ENCODE peak calls at places on chromosome 5, in seven cellular contexts. O is H1, U is dorsolateral prefrontal cortex, G is Peyer's patch, E is endodermal cell, I is astrocyte of the cerebellum, B is fibroblast of lung. H is an unnamed sample.

GRCh38 chr5:127294829-127295228 is 4.2 kb downstream of the MEGF10 start:
- DNase-seq in E (no peak), B (no peak), I (no peak), O (no peak), U (no peak), G (no peak), H (no peak)

GRCh38 chr5:122845253-122846050 is at the start of gene SNX24:
- DNase-seq in I (no peak), O (peak; percentile 87), U (peak; percentile 79), G (peak; percentile 95), E (peak; percentile 90), B (peak; percentile 71), H (no peak)

GRCh38 chr5:96396878-96397277 is 36.2 kb downstream of the PCSK1 start:
- DNase-seq in O (no peak), U (no peak), G (no peak), E (no peak), B (no peak), I (no peak), H (no peak)

GRCh38 chr5:146644811-146645210 is 128.8 kb upstream of the GPR151 start:
- DNase-seq in E (no peak), U (no peak), B (no peak), O (no peak), I (no peak), G (no peak), H (no peak)

GRCh38 chr5:157046041-157046440 is 12.9 kb downstream of the HAVCR1 start:
- DNase-seq in B (peak; percentile 37), O (no peak), E (peak; percentile 71), G (no peak), U (peak; percentile 66), I (no peak), H (no peak)

GRCh38 chr5:65061974-65062353 is 293.2 kb downstream of the CWC27 start:
- DNase-seq in G (no peak), O (no peak), E (no peak), B (no peak), U (no peak), I (no peak), H (no peak)

GRCh38 chr5:87924451-87924850 is 344.2 kb downstream of the TMEM161B start:
- DNase-seq in U (no peak), O (no peak), B (no peak), I (no peak), G (no peak), E (peak; percentile 71), H (no peak)

GRCh38 chr5:36305571-36306326 is 4.0 kb upstream of the RANBP3L start:
- DNase-seq in G (no peak), U (peak; percentile 53), O (no peak), B (peak; percentile 40), I (no peak), E (peak; percentile 70), H (no peak)

GRCh38 chr5:10364186-10364689 is 10.7 kb downstream of the MARCHF6 start:
- DNase-seq in B (no peak), E (no peak), I (no peak), G (no peak), O (no peak), U (no peak), H (no peak)

GRCh38 chr5:113487779-113488644 is at the start of gene MCC:
- DNase-seq in G (peak; percentile 73), I (peak; percentile 81), O (peak; percentile 92), B (peak; percentile 95), E (peak; percentile 97), U (peak; percentile 77), H (peak; percentile 71)

GRCh38 chr5:180599981-180600553 is 8.8 kb upstream of the SCGB3A1 start:
- DNase-seq in O (no peak), I (no peak), U (peak; percentile 12), B (no peak), G (peak; percentile 33), E (no peak), H (no peak)

GRCh38 chr5:58322453-58322852 is 137.4 kb downstream of the PLK2 start:
- DNase-seq in B (peak; percentile 75), O (no peak), I (peak; percentile 8), G (no peak), U (no peak), E (no peak), H (peak; percentile 23)

GRCh38 chr5:10453564-10453963 is 11.9 kb downstream of the ROPN1L start:
- DNase-seq in U (no peak), G (no peak), I (no peak), B (peak; percentile 55), O (no peak), E (peak; percentile 32), H (no peak)

GRCh38 chr5:54655761-54656160 is 138.2 kb downstream of the SNX18 start:
- DNase-seq in G (no peak), B (no peak), O (no peak), U (no peak), I (peak; percentile 76), E (no peak), H (no peak)

GRCh38 chr5:77086611-77087483 is at the start of gene ZBED3:
- DNase-seq in U (peak; percentile 78), G (peak; percentile 81), E (peak; percentile 89), I (peak; percentile 76), O (peak; percentile 77), B (peak; percentile 78), H (no peak)

GRCh38 chr5:130034872-130035271 is 130.6 kb downstream of the CHSY3 start:
- DNase-seq in I (no peak), E (no peak), B (peak; percentile 40), U (no peak), G (no peak), O (no peak), H (peak; percentile 44)

GRCh38 chr5:126561908-126562307 is 33.1 kb downstream of the ALDH7A1 start:
- DNase-seq in O (no peak), B (peak; percentile 4), G (no peak), I (no peak), E (no peak), U (no peak), H (no peak)

GRCh38 chr5:4722886-4723285 is 417.2 kb upstream of the ADAMTS16 start:
- DNase-seq in I (no peak), O (no peak), U (no peak), G (no peak), B (no peak), E (no peak), H (no peak)

GRCh38 chr5:60470881-60471280 is 229.1 kb downstream of the DEPDC1B start:
- DNase-seq in U (no peak), I (no peak), B (no peak), E (no peak), G (no peak), O (no peak), H (no peak)

GRCh38 chr5:36820900-36821299 is 55.7 kb upstream of the NIPBL start:
- DNase-seq in B (no peak), G (no peak), E (no peak), I (no peak), O (no peak), U (no peak), H (no peak)

GRCh38 chr5:53123702-53124101 is 14.1 kb upstream of the MOCS2 start:
- DNase-seq in O (no peak), I (no peak), G (no peak), U (no peak), E (no peak), B (no peak), H (no peak)

GRCh38 chr5:61625682-61626620 is 293.9 kb downstream of the ZSWIM6 start:
- DNase-seq in E (peak; percentile 91), B (peak; percentile 51), U (peak; percentile 89), G (peak; percentile 81), O (peak; percentile 83), I (no peak), H (no peak)

GRCh38 chr5:94776167-94776566 is 157.7 kb downstream of the SLF1 start:
- DNase-seq in O (no peak), B (peak; percentile 59), U (no peak), E (no peak), G (no peak), I (no peak), H (no peak)

GRCh38 chr5:54162184-54162583 is 148.2 kb downstream of the ARL15 start:
- DNase-seq in E (no peak), O (no peak), G (no peak), U (no peak), B (no peak), I (no peak), H (no peak)

GRCh38 chr5:10975915-10976314 is 214.9 kb upstream of the DAP start:
- DNase-seq in E (no peak), O (no peak), U (no peak), I (peak; percentile 9), G (no peak), B (peak; percentile 82), H (no peak)

GRCh38 chr5:149264432-149265069 is 7.1 kb upstream of the AFAP1L1 start:
- DNase-seq in U (no peak), G (no peak), B (no peak), I (no peak), O (peak; percentile 85), E (peak; percentile 95), H (no peak)

GRCh38 chr5:13250450-13251291 is 693.8 kb downstream of the DNAH5 start:
- DNase-seq in E (no peak), O (no peak), U (no peak), G (no peak), B (no peak), I (no peak), H (no peak)
- TF ChIP-seq CTCF in E (peak; percentile 84), O (peak; percentile 64), U (peak; percentile 26), G (no peak), B (peak; percentile 22), I (peak; percentile 55), H (no peak)

GRCh38 chr5:73142035-73142434 is 21.7 kb downstream of the TMEM171 start:
- DNase-seq in E (no peak), U (no peak), G (no peak), I (no peak), B (no peak), O (no peak), H (no peak)
- TF ChIP-seq CTCF in E (no peak), U (no peak), G (no peak), I (no peak), B (no peak), O (no peak), H (no peak)

DNA sequence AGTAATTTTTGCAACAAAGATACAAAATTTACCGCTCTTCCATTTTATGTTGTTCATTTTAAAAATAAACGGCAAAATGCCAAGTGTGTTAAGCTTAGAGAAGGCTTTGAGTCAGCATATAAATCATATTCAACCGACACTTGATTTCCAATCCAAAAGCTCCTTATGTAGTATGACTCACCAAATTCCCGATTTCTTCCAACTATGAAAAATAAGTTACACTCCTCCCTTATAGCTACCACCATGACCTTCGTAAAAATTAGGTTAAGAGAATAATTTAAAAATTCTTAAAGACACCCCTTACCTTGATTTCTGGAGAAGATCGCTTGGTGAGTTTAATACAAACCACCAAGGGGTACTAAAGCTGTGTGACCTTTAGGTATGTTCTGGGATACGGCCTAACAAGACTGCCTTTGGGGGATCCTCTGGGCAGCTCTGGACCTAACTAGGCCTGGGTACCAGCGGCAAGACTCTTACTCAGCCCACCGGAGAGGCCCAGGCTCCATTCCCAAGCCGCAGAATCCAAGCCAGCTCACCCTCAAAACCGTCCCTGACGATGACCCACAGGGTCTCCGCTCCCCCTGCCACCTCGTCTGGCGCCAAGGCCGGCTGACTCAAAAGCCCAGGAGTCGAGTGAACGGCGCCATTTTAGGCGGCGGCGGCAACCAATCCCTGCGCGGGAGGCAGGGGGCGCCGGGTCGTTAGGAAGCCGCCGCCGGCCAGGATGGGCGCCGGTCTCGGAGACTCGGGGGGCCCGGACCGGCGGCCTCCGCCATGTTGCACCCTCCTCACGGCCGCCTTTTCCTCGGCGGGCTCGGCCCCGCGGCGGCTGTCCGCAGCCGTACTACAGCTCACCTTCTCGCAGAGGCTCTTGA is 731 bp downstream of the PPP2CA start:
- DNase-seq in E (peak; percentile 90), U (peak; percentile 61), G (peak; percentile 78), I (peak; percentile 42), O (peak; percentile 79), B (peak; percentile 82), H (no peak)
- TF ChIP-seq CTCF in E (peak; percentile 46), U (peak; percentile 42), G (no peak), I (no peak), O (peak; percentile 1), B (no peak), H (peak; percentile 25)

GRCh38 chr5:92644271-92644886 is 936.6 kb downstream of the NR2F1-AS1 start:
- DNase-seq in O (no peak), I (no peak), E (peak; percentile 52), G (no peak), U (no peak), B (no peak), H (no peak)
- TF ChIP-seq CTCF in O (peak; percentile 28), I (no peak), E (peak; percentile 67), G (no peak), U (no peak), B (peak; percentile 18), H (no peak)

H was measured in AG04449.